ENCODE peak calls at places on chromosomes 13 and 19, in six cellular contexts. K is PC-3; B is hepatocyte; L is CD4-positive, CD25-positive, alpha-beta regulatory T cell; J is endothelial cell of umbilical vein; R is upper lobe of right lung. S is an unnamed sample. For H3K9me3 and H3K4me1, the result is how much of the 10 kb centered on the place peaks cover.

GRCh38 chr19:16889429-16889882 is 657 bp downstream of the F2RL3 start:
- DNase-seq in K (peak), B (no peak), L (no peak), J (no peak), R (no peak), S (no peak)

GRCh38 chr19:29771708-29772415 is 39.9 kb upstream of the CCNE1 start:
- DNase-seq in K (peak), B (peak), L (peak), J (peak), R (no peak), S (no peak)

GRCh38 chr13:43258771-43259170 is 235.4 kb downstream of the DNAJC15 start:
- DNase-seq in K (peak), B (no peak), L (no peak), J (no peak), R (no peak), S (no peak)

GRCh38 chr13:48188129-48188528 is 44.9 kb upstream of the ITM2B start:
- DNase-seq in K (no peak), B (no peak), L (no peak), J (no peak), R (no peak), S (no peak)

GRCh38 chr19:15265849-15266248 is 33.6 kb upstream of the EPHX3 start:
- DNase-seq in K (peak), B (peak), L (no peak), J (peak), R (peak), S (peak)

GRCh38 chr13:75960538-75960994 is 324.4 kb downstream of the LMO7 start:
- DNase-seq in K (no peak), B (no peak), L (no peak), J (no peak), R (no peak), S (no peak)

GRCh38 chr13:114142640-114143490 is 10.4 kb upstream of the RASA3 start:
- DNase-seq in K (no peak), B (no peak), L (peak), J (no peak), R (peak), S (no peak)

GRCh38 chr19:37986048-37986750 is 79.2 kb downstream of the SIPA1L3 start:
- DNase-seq in K (no peak), B (no peak), L (peak), J (no peak), R (no peak), S (no peak)

GRCh38 chr19:3176715-3177501 is 1.7 kb upstream of the S1PR4 start:
- DNase-seq in K (peak), B (peak), L (peak), J (no peak), R (peak), S (no peak)

GRCh38 chr13:102328909-102329308 is 72.9 kb downstream of the FGF14 start:
- DNase-seq in K (no peak), B (no peak), L (no peak), J (no peak), R (no peak), S (no peak)

GRCh38 chr13:31767175-31767900 is 28.0 kb downstream of the RXFP2 start:
- DNase-seq in K (no peak), B (no peak), L (no peak), J (no peak), R (no peak), S (no peak)

GRCh38 chr13:29434217-29434940 is 161.1 kb downstream of the SLC7A1 start:
- DNase-seq in K (no peak), B (no peak), L (no peak), J (no peak), R (no peak), S (no peak)

GRCh38 chr19:5329141-5329540 is 11.5 kb downstream of the PTPRS start:
- DNase-seq in K (no peak), B (no peak), L (no peak), J (no peak), R (no peak), S (no peak)

GRCh38 chr19:27735314-27735713 is 1477.6 kb downstream of the UQCRFS1 start:
- DNase-seq in K (no peak), B (no peak), L (no peak), J (no peak), R (no peak), S (no peak)

GRCh38 chr13:67841071-67841470 is 610.9 kb upstream of the PCDH9 start:
- DNase-seq in K (no peak), B (no peak), L (no peak), J (no peak), R (no peak), S (no peak)

GRCh38 chr13:25335856-25336255 is 34.4 kb downstream of the NUP58 start:
- DNase-seq in K (no peak), B (no peak), L (no peak), J (no peak), R (no peak), S (no peak)

GRCh38 chr19:12796146-12797071 is 5.1 kb downstream of the JUNB start:
- DNase-seq in K (peak), B (peak), L (peak), J (peak), R (peak), S (no peak)

GRCh38 chr13:43021926-43022670 is 1.3 kb upstream of the DNAJC15 start:
- DNase-seq in K (no peak), B (no peak), L (no peak), J (no peak), R (no peak), S (no peak)

GRCh38 chr19:11747277-11747676 is 8.5 kb upstream of the ZNF823 start:
- DNase-seq in K (no peak), B (no peak), L (no peak), J (no peak), R (no peak), S (no peak)

GRCh38 chr19:11745871-11746270 is 7.1 kb upstream of the ZNF823 start:
- DNase-seq in K (no peak), B (no peak), L (no peak), J (no peak), R (no peak), S (no peak)

GRCh38 chr19:11752244-11752736 is 13.5 kb upstream of the ZNF823 start:
- DNase-seq in K (no peak), B (no peak), L (no peak), J (no peak), R (no peak), S (no peak)

GRCh38 chr19:11754663-11755062 is 12.1 kb upstream of the ZNF441 start:
- DNase-seq in K (peak), B (no peak), L (no peak), J (no peak), R (no peak), S (no peak)

DNA sequence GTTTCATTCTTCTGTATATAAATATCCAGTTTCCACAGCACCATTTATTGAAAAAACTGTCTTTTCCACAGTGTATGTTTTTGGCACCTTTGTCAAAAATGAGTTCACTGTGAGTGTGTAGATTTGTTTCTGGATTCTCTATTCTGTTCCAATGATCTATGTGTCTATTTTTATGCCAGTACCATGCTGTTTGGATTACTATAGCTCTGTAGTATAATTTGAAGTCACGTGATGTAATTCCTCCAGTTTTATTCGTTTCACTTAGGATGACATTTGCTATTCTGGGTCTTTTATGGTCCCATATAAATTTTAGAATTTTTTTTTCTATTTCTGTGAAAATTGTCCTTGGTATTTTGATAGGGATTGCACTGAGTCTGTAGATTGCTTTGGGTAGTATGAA is 11.0 kb upstream of the ZNF823 start:
- DNase-seq in K (no peak), B (no peak), L (no peak), J (no peak), R (no peak), S (no peak)
- H3K9me3 ChIP-seq in K (under half), B (under half), L (under half), J (under half), R (under half), S (under half)

DNA sequence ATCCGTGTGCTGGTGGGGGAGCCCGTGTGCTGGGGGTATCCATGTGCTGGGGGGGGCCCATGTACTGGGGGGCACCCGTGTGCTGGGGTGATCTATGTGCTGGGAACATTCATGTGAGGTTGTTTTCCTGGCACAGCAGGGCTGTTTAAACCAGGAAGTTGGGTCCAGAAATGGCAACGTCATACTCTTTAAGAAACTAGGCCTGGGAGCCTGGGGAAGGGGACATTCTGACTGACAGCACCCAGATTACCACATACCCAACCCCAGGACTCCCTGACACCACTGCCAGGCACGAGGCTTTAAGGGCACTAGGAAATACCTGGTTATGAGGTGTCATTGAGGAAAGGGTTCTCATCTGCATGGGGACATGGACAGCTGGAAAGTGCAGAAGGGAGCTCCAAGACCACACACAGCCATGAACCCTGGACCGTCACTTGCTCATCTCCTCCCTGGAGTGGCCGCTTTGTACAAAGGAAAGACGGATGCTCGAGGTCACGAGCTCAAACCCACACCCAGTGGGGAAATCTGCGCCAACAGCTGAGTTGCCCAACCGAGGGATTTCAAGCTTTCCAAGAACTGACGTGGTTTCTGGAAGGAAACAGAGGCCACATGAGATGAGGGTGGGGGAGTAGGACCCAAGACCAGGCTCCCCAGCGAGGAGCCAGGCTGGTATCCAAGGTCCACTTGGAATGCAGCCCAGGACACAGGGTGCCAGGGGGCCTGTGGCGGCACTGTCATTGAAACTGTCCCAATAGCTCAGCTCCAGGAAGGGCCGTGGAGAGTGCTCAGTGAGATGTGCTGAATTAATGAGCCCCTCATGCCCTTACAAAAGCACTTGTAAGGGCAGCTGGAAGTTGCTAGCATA is 40.9 kb downstream of the RAB20 start:
- DNase-seq in K (no peak), B (peak), L (no peak), J (no peak), R (peak), S (peak)
- H3K4me1 ChIP-seq in K (under half), B (under half), L (under half), J (under half), R (under half), S (half or more)

GRCh38 chr19:57558525-57558924 is 1.1 kb downstream of the ZNF550 start:
- DNase-seq in K (peak), B (peak), L (no peak), J (no peak), R (no peak), S (no peak)
- H3K9me3 ChIP-seq in K (under half), B (under half), L (under half), J (under half), R (under half), S (under half)

DNA sequence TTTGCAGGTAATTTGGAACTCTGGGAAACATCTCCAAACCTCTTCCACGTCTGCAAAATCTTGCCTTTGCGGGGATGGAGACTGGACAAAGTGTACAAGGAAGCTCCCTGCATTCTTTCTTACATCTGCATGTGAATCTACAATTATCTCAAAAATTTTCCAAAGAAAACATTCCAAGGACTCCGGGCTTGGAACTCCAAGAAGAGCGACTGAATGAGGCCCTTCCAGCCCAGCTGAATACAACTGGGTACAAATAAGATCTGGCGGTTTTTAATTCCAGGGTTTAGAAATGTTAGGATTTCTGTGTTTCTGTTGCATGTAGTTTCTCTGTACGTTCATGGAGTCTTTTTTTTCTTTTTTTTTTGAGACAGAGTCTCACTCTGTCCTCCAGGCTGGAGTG is 28.5 kb downstream of the EXOC3L2 start:
- DNase-seq in K (no peak), B (no peak), L (no peak), J (peak), R (no peak), S (no peak)
- H3K4me1 ChIP-seq in K (under half), B (under half), L (under half), J (under half), R (under half), S (under half)

DNA sequence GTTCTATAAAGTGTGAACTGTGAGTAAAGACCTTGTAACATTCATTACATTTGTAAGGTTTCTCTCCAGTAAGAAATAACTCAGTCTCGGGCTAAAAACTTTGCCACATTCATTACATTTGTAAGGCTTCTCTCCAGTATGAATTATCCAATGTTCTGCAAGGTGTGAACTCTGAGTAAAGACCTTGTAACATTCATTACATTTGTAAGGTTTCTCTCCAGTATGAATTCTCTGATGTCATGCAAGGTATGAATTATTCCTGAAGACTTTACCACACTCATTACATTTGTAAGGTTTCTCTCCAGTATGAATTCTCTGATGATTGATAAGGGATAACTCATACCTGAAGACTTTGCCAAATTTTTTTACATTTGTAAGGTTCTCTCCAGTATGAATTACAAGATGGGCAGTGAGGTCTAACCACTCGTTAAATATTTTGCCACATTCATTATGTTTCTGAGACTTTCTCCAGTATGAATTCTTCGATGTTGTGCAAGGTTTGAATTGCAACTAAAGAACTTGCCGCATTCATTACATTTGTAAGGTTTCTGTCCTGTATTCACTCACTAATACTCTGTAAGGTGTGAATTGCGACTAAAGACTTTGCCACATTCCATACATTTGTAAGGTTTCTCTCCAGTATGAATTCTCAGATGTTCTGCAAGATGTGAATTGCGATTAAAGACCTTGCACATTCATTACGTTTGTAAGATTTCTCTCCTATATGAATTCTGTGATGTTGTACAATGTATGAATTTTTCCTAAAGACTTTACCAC is 21.2 kb downstream of the ZNF578 start:
- DNase-seq in K (no peak), B (no peak), L (no peak), J (no peak), R (no peak), S (no peak)
- H3K9me3 ChIP-seq in K (half or more), B (under half), L (half or more), J (under half), R (half or more), S (half or more)

DNA sequence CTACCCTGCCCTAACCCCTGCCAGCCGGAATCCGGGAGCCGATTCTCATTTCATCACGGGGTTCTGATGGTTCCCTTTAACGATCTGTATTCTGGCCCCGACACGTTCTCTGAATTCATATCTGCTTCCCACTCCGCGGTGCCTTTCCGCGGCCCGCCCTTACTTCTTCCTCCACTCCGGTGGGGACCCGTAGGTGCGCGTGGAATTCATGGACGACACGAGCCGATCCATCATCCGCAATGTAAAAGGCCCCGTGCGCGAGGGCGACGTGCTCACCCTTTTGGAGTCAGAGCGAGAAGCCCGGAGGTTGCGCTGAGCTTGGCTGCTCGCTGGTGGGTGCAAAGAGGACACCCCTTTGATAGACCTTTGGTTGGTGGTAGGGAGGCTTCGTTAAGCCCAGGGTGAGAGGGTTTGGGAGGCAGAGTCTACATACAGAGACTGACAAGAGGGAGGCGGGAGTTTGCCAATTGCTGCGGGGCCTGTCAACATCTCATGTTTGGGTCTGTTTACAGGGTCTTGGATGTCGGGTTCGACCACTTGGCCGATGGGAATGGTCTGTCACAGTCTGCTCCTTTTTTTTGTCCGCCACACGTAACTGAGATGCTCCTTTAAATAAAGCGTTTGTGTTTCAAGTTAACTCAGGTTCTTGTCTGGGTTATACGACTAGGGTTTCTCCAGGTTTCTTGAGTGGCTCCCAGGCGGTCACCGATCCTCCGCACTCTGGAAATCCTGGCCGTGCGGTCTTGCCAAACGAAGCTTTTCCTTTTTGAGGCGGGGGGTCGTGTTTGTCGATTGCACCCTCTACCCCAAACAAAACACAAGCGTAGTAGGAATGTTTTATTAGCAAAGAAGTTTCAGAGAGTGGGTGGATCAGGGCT is 703 bp downstream of the RPS28 start:
- DNase-seq in K (no peak), B (no peak), L (no peak), J (no peak), R (no peak), S (no peak)
- H3K4me1 ChIP-seq in K (under half), B (under half), L (under half), J (under half), R (under half), S (under half)

GRCh38 chr19:7074705-7075282 is 5.3 kb downstream of the ZNF557 start:
- DNase-seq in K (no peak), B (no peak), L (no peak), J (no peak), R (no peak), S (no peak)

GRCh38 chr19:7072541-7072940 is 3.0 kb downstream of the ZNF557 start:
- DNase-seq in K (no peak), B (no peak), L (no peak), J (no peak), R (no peak), S (no peak)

GRCh38 chr19:7078007-7078406 is 8.5 kb downstream of the ZNF557 start:
- DNase-seq in K (no peak), B (no peak), L (no peak), J (no peak), R (no peak), S (no peak)

DNA sequence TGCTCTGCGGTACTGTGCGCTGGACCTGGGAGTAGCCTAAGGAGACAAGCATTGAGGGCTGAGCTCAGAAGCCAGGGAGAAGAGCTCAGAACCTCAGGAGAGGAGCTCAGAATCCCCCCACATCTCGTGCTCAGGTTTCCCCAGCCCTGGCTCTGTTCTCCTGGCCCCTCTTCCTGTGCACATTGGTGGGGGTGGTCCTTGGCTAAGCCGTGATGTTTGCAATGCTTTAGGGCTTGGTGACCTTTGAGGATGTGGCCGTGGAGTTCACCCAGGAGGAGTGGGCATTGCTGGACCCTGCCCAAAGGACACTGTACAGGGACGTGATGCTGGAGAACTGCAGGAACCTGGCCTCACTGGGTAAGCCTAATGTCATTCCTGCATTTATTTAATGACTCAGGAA is 6.6 kb downstream of the ZNF557 start:
- DNase-seq in K (no peak), B (no peak), L (no peak), J (no peak), R (no peak), S (no peak)
- H3K9me3 ChIP-seq in K (under half), B (under half), L (half or more), J (under half), R (under half), S (half or more)

S was measured in thoracic aorta.